ENCODE peak calls at places on chromosomes 11 and 22, in five cellular contexts. W is stimulated activated CD8-positive, alpha-beta memory T cell treated with anti-CD3 and anti-CD28 coated beads, Interleukin-4, amount 100 ng/mL, for 4 hours; G is activated CD8-positive, alpha-beta memory T cell treated with anti-CD3 and anti-CD28 coated beads for 24 hours; B is fibroblast of lung; I is OCI-LY7. F is an unnamed sample.

GRCh38 chr22:50630376-50630775 is 2.4 kb upstream of the ARSA start:
- DNase-seq in W (no peak), G (no peak), B (no peak), I (no peak), F (no peak)

GRCh38 chr22:40410731-40411505 is 40.5 kb downstream of the SGSM3 start:
- DNase-seq in W (no peak), G (no peak), B (no peak), I (no peak), F (no peak)

GRCh38 chr11:98940913-98941312 is 79.8 kb upstream of the CNTN5 start:
- DNase-seq in W (no peak), G (no peak), B (no peak), I (no peak), F (no peak)

GRCh38 chr22:19606332-19607197 is 82.4 kb upstream of the CLDN5 start:
- DNase-seq in W (no peak), G (no peak), B (no peak), I (no peak), F (no peak)

GRCh38 chr11:123063396-123064267 is 1.7 kb upstream of the HSPA8 start:
- DNase-seq in W (no peak), G (no peak), B (peak), I (peak), F (peak)

GRCh38 chr11:133608496-133608895 is 76.2 kb upstream of the OPCML start:
- DNase-seq in W (no peak), G (no peak), B (no peak), I (no peak), F (no peak)

GRCh38 chr11:7522106-7522505 is 8.3 kb downstream of the PPFIBP2 start:
- DNase-seq in W (no peak), G (no peak), B (no peak), I (no peak), F (no peak)

GRCh38 chr22:49362393-49362792 is 465.3 kb downstream of the BRD1 start:
- DNase-seq in W (no peak), G (no peak), B (no peak), I (no peak), F (no peak)

GRCh38 chr22:44455963-44456358 is 42.1 kb downstream of the RTL6 start:
- DNase-seq in W (no peak), G (peak), B (no peak), I (no peak), F (no peak)

GRCh38 chr11:16805942-16806341 is 67.5 kb downstream of the C11orf58 start:
- DNase-seq in W (no peak), G (no peak), B (peak), I (no peak), F (no peak)

GRCh38 chr11:69309800-69310280 is 15.9 kb downstream of the MYEOV start:
- DNase-seq in W (no peak), G (no peak), B (peak), I (no peak), F (no peak)

GRCh38 chr22:45743687-45744086 is 72.1 kb downstream of the ATXN10 start:
- DNase-seq in W (no peak), G (no peak), B (no peak), I (no peak), F (no peak)

GRCh38 chr11:9123595-9124304 is 32.4 kb upstream of the SCUBE2 start:
- DNase-seq in W (no peak), G (no peak), B (no peak), I (no peak), F (no peak)

GRCh38 chr11:87726511-87726910 is 448.7 kb downstream of the RAB38 start:
- DNase-seq in W (no peak), G (no peak), B (no peak), I (no peak), F (no peak)

GRCh38 chr22:25757686-25758085 is 15.7 kb downstream of the MYO18B start:
- DNase-seq in W (no peak), G (no peak), B (no peak), I (no peak), F (no peak)

GRCh38 chr22:31719850-31720471 is 30.0 kb downstream of the PRR14L start:
- DNase-seq in W (no peak), G (no peak), B (no peak), I (no peak), F (no peak)

GRCh38 chr11:72209101-72209500 is 7.5 kb upstream of the FOLR2 start:
- DNase-seq in W (no peak), G (no peak), B (no peak), I (no peak), F (no peak)

GRCh38 chr11:65280646-65281045 is 18.9 kb downstream of the POLA2 start:
- DNase-seq in W (no peak), G (no peak), B (peak), I (no peak), F (no peak)

GRCh38 chr11:14376920-14377319 is 17.9 kb upstream of the RRAS2 start:
- DNase-seq in W (no peak), G (no peak), B (no peak), I (no peak), F (no peak)

GRCh38 chr11:46319074-46319453 is 28.2 kb upstream of the DGKZ start:
- DNase-seq in W (no peak), G (peak), B (no peak), I (no peak), F (no peak)

GRCh38 chr11:45684440-45684839 is 19.0 kb upstream of the CHST1 start:
- DNase-seq in W (no peak), G (no peak), B (no peak), I (no peak), F (no peak)

GRCh38 chr11:121351089-121351488 is 58.5 kb downstream of the SC5D start:
- DNase-seq in W (no peak), G (no peak), B (no peak), I (no peak), F (no peak)

GRCh38 chr11:1049911-1050580 is 13.5 kb upstream of the MUC6 start:
- DNase-seq in W (no peak), G (no peak), B (no peak), I (no peak), F (peak)

GRCh38 chr11:58434217-58434616 is 6.3 kb upstream of the OR5B2 start:
- DNase-seq in W (no peak), G (no peak), B (no peak), I (no peak), F (no peak)

GRCh38 chr22:37189011-37189466 is 992 bp upstream of the C1QTNF6 start:
- DNase-seq in W (no peak), G (no peak), B (no peak), I (no peak), F (no peak)

GRCh38 chr22:21764038-21764804 is 28.6 kb upstream of the YPEL1 start:
- DNase-seq in W (no peak), G (no peak), B (no peak), I (no peak), F (no peak)

GRCh38 chr11:92632510-92632909 is 336.9 kb upstream of the MTNR1B start:
- DNase-seq in W (no peak), G (no peak), B (no peak), I (no peak), F (no peak)